ENCODE peak calls at places on chromosomes 12 and 14, in five cellular contexts. Q is AG09319; G is activated CD4-positive, CD25-positive, alpha-beta regulatory T cell; F is esophagus squamous epithelium; J is HS-27A. M is an unnamed sample.

GRCh38 chr14:101178184-101179072 is 274.9 kb upstream of the RTL1 start:
- DNase-seq in G (no peak), J (no peak), F (no peak), Q (no peak), M (no peak)

GRCh38 chr12:121776190-121777098 is 17.0 kb downstream of the RHOF start:
- DNase-seq in Q (no peak), G (peak), F (no peak), J (no peak), M (no peak)

GRCh38 chr12:30613119-30613830 is 82.4 kb downstream of the IPO8 start:
- DNase-seq in G (no peak), Q (no peak), F (no peak), J (peak), M (no peak)

GRCh38 chr14:100341301-100342031 is 18.3 kb downstream of the SLC25A47 start:
- DNase-seq in J (peak), F (no peak), G (no peak), Q (peak), M (no peak)

GRCh38 chr14:81337073-81337472 is 63.1 kb downstream of the STON2 start:
- DNase-seq in J (no peak), F (no peak), G (no peak), Q (no peak), M (no peak)

GRCh38 chr12:122845865-122846621 is 10.8 kb downstream of the HIP1R start:
- DNase-seq in G (no peak), F (no peak), Q (no peak), J (no peak), M (no peak)

GRCh38 chr12:1744932-1745331 is 54.1 kb downstream of the ADIPOR2 start:
- DNase-seq in G (no peak), J (no peak), F (no peak), Q (no peak), M (no peak)

GRCh38 chr14:68655021-68655811 is 137.7 kb downstream of the ZFP36L1 start:
- DNase-seq in Q (no peak), J (no peak), G (no peak), F (no peak), M (no peak)

GRCh38 chr14:53167602-53168328 is 14.6 kb upstream of the DDHD1 start:
- DNase-seq in J (no peak), F (no peak), Q (peak), G (no peak), M (no peak)

GRCh38 chr12:96247567-96247962 is 53.4 kb downstream of the ELK3 start:
- DNase-seq in G (no peak), F (no peak), J (no peak), Q (no peak), M (no peak)

GRCh38 chr14:88765130-88765529 is 27.6 kb downstream of the EML5 start:
- DNase-seq in G (no peak), J (no peak), F (no peak), Q (no peak), M (no peak)

GRCh38 chr14:75577090-75577489 is 1.3 kb upstream of the FLVCR2 start:
- DNase-seq in G (no peak), J (no peak), Q (no peak), F (no peak), M (no peak)

GRCh38 chr14:22513066-22513812 is 75.8 kb downstream of the DAD1 start:
- DNase-seq in Q (no peak), F (no peak), G (no peak), J (no peak), M (no peak)

GRCh38 chr12:2406903-2407302 is 354.1 kb downstream of the CACNA1C start:
- DNase-seq in F (no peak), G (no peak), J (no peak), Q (no peak), M (no peak)

GRCh38 chr12:15131462-15131861 is 89.8 kb downstream of the RERG start:
- DNase-seq in Q (no peak), G (no peak), J (peak), F (no peak), M (no peak)

GRCh38 chr14:81729622-81730021 is 196.0 kb upstream of the SEL1L start:
- DNase-seq in Q (no peak), G (no peak), F (no peak), J (no peak), M (no peak)

GRCh38 chr14:56585461-56586084 is 6.0 kb downstream of the TMEM260 start:
- DNase-seq in F (no peak), Q (no peak), G (no peak), J (no peak), M (no peak)

GRCh38 chr12:105580841-105581352 is 250.4 kb downstream of the C12orf75 start:
- DNase-seq in Q (no peak), F (no peak), G (no peak), J (no peak), M (no peak)

GRCh38 chr12:40152783-40153383 is 47.0 kb upstream of the SLC2A13 start:
- DNase-seq in F (no peak), J (peak), G (peak), Q (peak), M (no peak)

GRCh38 chr12:27319394-27319793 is 13.2 kb upstream of the BMAL2 start:
- DNase-seq in G (no peak), F (no peak), Q (no peak), J (no peak), M (no peak)

GRCh38 chr12:48441122-48441521 is 31.2 kb upstream of the ANP32D start:
- DNase-seq in G (no peak), Q (no peak), F (no peak), J (no peak), M (no peak)

GRCh38 chr14:79629372-79629771 is 581.9 kb downstream of the DIO2 start:
- DNase-seq in J (no peak), F (no peak), Q (no peak), G (no peak), M (no peak)

GRCh38 chr12:84305144-84305543 is 607.5 kb downstream of the SLC6A15 start:
- DNase-seq in G (no peak), J (no peak), Q (no peak), F (no peak), M (no peak)

GRCh38 chr12:127107744-127108143 is 1159.2 kb upstream of the TMEM132C start:
- DNase-seq in G (no peak), Q (no peak), J (no peak), F (no peak), M (peak)